ENCODE peak calls at places on chromosomes 1 and 21, in ten cellular contexts. One of them, this sample, is unnamed. For H3K4me1, the result is how much of the 10 kb centered on the place peaks cover.

GRCh38 chr1:205484985-205485967 is 19.2 kb upstream of the CDK18 start:
- DNase-seq in transverse colon: peak
- DNase-seq in left ventricle myocardium inferior: no peak
- DNase-seq in astrocyte: peak
- DNase-seq in lung: peak
- DNase-seq in CD8-positive, alpha-beta memory T cell: peak
- DNase-seq in esophagus squamous epithelium: no peak
- DNase-seq in stomach: peak
- DNase-seq in A673: peak
- DNase-seq in heart left ventricle: peak
- DNase-seq in this sample: peak

GRCh38 chr1:209485167-209485566 is 98.3 kb upstream of the CAMK1G start:
- DNase-seq in transverse colon: no peak
- DNase-seq in left ventricle myocardium inferior: peak
- DNase-seq in astrocyte: peak
- DNase-seq in lung: no peak
- DNase-seq in CD8-positive, alpha-beta memory T cell: no peak
- DNase-seq in esophagus squamous epithelium: no peak
- DNase-seq in stomach: no peak
- DNase-seq in A673: peak
- DNase-seq in heart left ventricle: peak
- DNase-seq in this sample: no peak

GRCh38 chr21:33858672-33859372 is 56.8 kb downstream of the ATP5PO start:
- DNase-seq in transverse colon: no peak
- DNase-seq in left ventricle myocardium inferior: no peak
- DNase-seq in astrocyte: no peak
- DNase-seq in lung: no peak
- DNase-seq in CD8-positive, alpha-beta memory T cell: no peak
- DNase-seq in esophagus squamous epithelium: no peak
- DNase-seq in stomach: no peak
- DNase-seq in A673: no peak
- DNase-seq in heart left ventricle: no peak
- DNase-seq in this sample: no peak

GRCh38 chr1:201539561-201540404 is 856 bp downstream of the NAV1 start:
- DNase-seq in transverse colon: peak
- DNase-seq in left ventricle myocardium inferior: peak
- DNase-seq in astrocyte: peak
- DNase-seq in lung: no peak
- DNase-seq in CD8-positive, alpha-beta memory T cell: no peak
- DNase-seq in esophagus squamous epithelium: no peak
- DNase-seq in stomach: no peak
- DNase-seq in A673: peak
- DNase-seq in heart left ventricle: peak
- DNase-seq in this sample: peak

GRCh38 chr1:236064674-236065508 is at the start of gene NID1:
- DNase-seq in transverse colon: peak
- DNase-seq in left ventricle myocardium inferior: peak
- DNase-seq in astrocyte: peak
- DNase-seq in lung: peak
- DNase-seq in CD8-positive, alpha-beta memory T cell: no peak
- DNase-seq in esophagus squamous epithelium: no peak
- DNase-seq in stomach: peak
- DNase-seq in A673: peak
- DNase-seq in heart left ventricle: peak
- DNase-seq in this sample: peak

GRCh38 chr1:184517130-184517529 is 130.3 kb downstream of the C1orf21 start:
- DNase-seq in transverse colon: no peak
- DNase-seq in left ventricle myocardium inferior: no peak
- DNase-seq in astrocyte: no peak
- DNase-seq in lung: no peak
- DNase-seq in CD8-positive, alpha-beta memory T cell: no peak
- DNase-seq in esophagus squamous epithelium: no peak
- DNase-seq in stomach: no peak
- DNase-seq in A673: no peak
- DNase-seq in heart left ventricle: no peak
- DNase-seq in this sample: no peak

GRCh38 chr1:154420172-154420571 is 15.0 kb downstream of the IL6R start:
- DNase-seq in transverse colon: peak
- DNase-seq in left ventricle myocardium inferior: peak
- DNase-seq in astrocyte: peak
- DNase-seq in lung: peak
- DNase-seq in CD8-positive, alpha-beta memory T cell: no peak
- DNase-seq in esophagus squamous epithelium: no peak
- DNase-seq in stomach: peak
- DNase-seq in A673: peak
- DNase-seq in heart left ventricle: peak
- DNase-seq in this sample: peak

GRCh38 chr1:101200513-101200912 is 36.3 kb upstream of the S1PR1 start:
- DNase-seq in transverse colon: no peak
- DNase-seq in left ventricle myocardium inferior: no peak
- DNase-seq in astrocyte: peak
- DNase-seq in lung: no peak
- DNase-seq in CD8-positive, alpha-beta memory T cell: no peak
- DNase-seq in esophagus squamous epithelium: no peak
- DNase-seq in stomach: no peak
- DNase-seq in A673: no peak
- DNase-seq in heart left ventricle: no peak
- DNase-seq in this sample: no peak

GRCh38 chr1:201637282-201638076 is 98.6 kb downstream of the NAV1 start:
- DNase-seq in transverse colon: no peak
- DNase-seq in left ventricle myocardium inferior: peak
- DNase-seq in astrocyte: no peak
- DNase-seq in lung: no peak
- DNase-seq in CD8-positive, alpha-beta memory T cell: no peak
- DNase-seq in esophagus squamous epithelium: no peak
- DNase-seq in stomach: no peak
- DNase-seq in A673: peak
- DNase-seq in heart left ventricle: peak
- DNase-seq in this sample: no peak

GRCh38 chr1:7760245-7760644 is 10.9 kb upstream of the VAMP3 start:
- DNase-seq in transverse colon: no peak
- DNase-seq in left ventricle myocardium inferior: no peak
- DNase-seq in astrocyte: peak
- DNase-seq in lung: no peak
- DNase-seq in CD8-positive, alpha-beta memory T cell: no peak
- DNase-seq in esophagus squamous epithelium: no peak
- DNase-seq in stomach: no peak
- DNase-seq in A673: no peak
- DNase-seq in heart left ventricle: no peak
- DNase-seq in this sample: no peak

GRCh38 chr1:160076295-160076694 is 5.0 kb upstream of the KCNJ9 start:
- DNase-seq in transverse colon: no peak
- DNase-seq in left ventricle myocardium inferior: no peak
- DNase-seq in astrocyte: peak
- DNase-seq in lung: no peak
- DNase-seq in CD8-positive, alpha-beta memory T cell: no peak
- DNase-seq in esophagus squamous epithelium: no peak
- DNase-seq in stomach: no peak
- DNase-seq in A673: peak
- DNase-seq in heart left ventricle: no peak
- DNase-seq in this sample: no peak

DNA sequence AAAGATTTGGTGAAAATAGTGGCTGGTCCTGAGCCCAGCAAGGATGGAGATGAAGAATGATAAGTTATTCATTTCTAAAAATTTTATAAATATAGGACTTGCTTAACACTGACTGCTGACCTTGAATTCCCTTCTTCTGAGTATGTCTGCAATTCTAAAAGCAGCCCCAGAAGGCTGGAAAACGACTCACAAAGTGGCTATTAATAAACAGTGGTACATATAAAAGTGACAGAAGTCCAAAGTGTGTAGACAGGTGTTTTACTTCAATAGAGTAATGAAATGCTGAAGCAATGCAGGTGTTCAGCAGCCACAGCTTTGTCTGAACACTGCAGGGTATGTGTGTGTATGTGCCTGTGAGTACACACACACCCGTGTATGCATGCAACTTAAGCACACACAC is 219.0 kb upstream of the NRIP1 start:
- DNase-seq in transverse colon: no peak
- DNase-seq in left ventricle myocardium inferior: no peak
- DNase-seq in astrocyte: no peak
- DNase-seq in lung: no peak
- DNase-seq in CD8-positive, alpha-beta memory T cell: no peak
- DNase-seq in esophagus squamous epithelium: no peak
- DNase-seq in stomach: no peak
- DNase-seq in A673: no peak
- DNase-seq in heart left ventricle: no peak
- DNase-seq in this sample: no peak
- H3K4me1 ChIP-seq in transverse colon: under half
- H3K4me1 ChIP-seq in left ventricle myocardium inferior: under half
- H3K4me1 ChIP-seq in astrocyte: under half
- H3K4me1 ChIP-seq in lung: under half
- H3K4me1 ChIP-seq in CD8-positive, alpha-beta memory T cell: under half
- H3K4me1 ChIP-seq in esophagus squamous epithelium: under half
- H3K4me1 ChIP-seq in stomach: under half
- H3K4me1 ChIP-seq in A673: under half
- H3K4me1 ChIP-seq in heart left ventricle: under half
- H3K4me1 ChIP-seq in this sample: under half

GRCh38 chr1:230377851-230378250 is 48.3 kb downstream of the PGBD5 start:
- DNase-seq in transverse colon: no peak
- DNase-seq in left ventricle myocardium inferior: no peak
- DNase-seq in astrocyte: no peak
- DNase-seq in lung: no peak
- DNase-seq in CD8-positive, alpha-beta memory T cell: no peak
- DNase-seq in esophagus squamous epithelium: no peak
- DNase-seq in stomach: no peak
- DNase-seq in A673: no peak
- DNase-seq in heart left ventricle: no peak
- DNase-seq in this sample: no peak

GRCh38 chr1:230377324-230377723 is 48.8 kb downstream of the PGBD5 start:
- DNase-seq in transverse colon: no peak
- DNase-seq in left ventricle myocardium inferior: no peak
- DNase-seq in astrocyte: no peak
- DNase-seq in lung: no peak
- DNase-seq in CD8-positive, alpha-beta memory T cell: no peak
- DNase-seq in esophagus squamous epithelium: no peak
- DNase-seq in stomach: no peak
- DNase-seq in A673: no peak
- DNase-seq in heart left ventricle: no peak
- DNase-seq in this sample: no peak

GRCh38 chr1:230375149-230375548 is 51.0 kb downstream of the PGBD5 start:
- DNase-seq in transverse colon: no peak
- DNase-seq in left ventricle myocardium inferior: no peak
- DNase-seq in astrocyte: no peak
- DNase-seq in lung: no peak
- DNase-seq in CD8-positive, alpha-beta memory T cell: no peak
- DNase-seq in esophagus squamous epithelium: no peak
- DNase-seq in stomach: no peak
- DNase-seq in A673: no peak
- DNase-seq in heart left ventricle: no peak
- DNase-seq in this sample: no peak

GRCh38 chr1:230376296-230376695 is 49.8 kb downstream of the PGBD5 start:
- DNase-seq in transverse colon: no peak
- DNase-seq in left ventricle myocardium inferior: no peak
- DNase-seq in astrocyte: no peak
- DNase-seq in lung: no peak
- DNase-seq in CD8-positive, alpha-beta memory T cell: no peak
- DNase-seq in esophagus squamous epithelium: no peak
- DNase-seq in stomach: no peak
- DNase-seq in A673: no peak
- DNase-seq in heart left ventricle: no peak
- DNase-seq in this sample: no peak

DNA sequence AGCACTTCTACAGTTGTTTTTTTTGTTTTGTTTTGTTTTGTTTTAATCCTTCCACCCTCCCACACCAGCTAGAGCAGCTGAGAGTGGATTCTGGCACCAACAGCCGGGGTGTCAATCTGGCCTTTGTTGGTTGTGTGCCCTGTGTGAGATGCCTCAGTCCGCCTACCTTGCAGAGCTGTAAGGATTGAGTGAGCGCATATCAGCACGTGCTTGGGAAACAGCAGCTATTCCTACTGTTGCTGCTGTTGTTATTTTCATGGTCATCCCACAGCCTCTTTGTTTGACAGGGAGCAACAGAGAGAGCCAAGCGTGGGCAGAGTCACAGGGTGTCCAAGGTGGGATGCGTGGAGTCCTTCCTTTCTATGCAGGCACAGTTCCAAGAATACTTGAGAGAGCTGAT is 50.3 kb downstream of the PGBD5 start:
- DNase-seq in transverse colon: no peak
- DNase-seq in left ventricle myocardium inferior: peak
- DNase-seq in astrocyte: no peak
- DNase-seq in lung: no peak
- DNase-seq in CD8-positive, alpha-beta memory T cell: no peak
- DNase-seq in esophagus squamous epithelium: no peak
- DNase-seq in stomach: no peak
- DNase-seq in A673: no peak
- DNase-seq in heart left ventricle: peak
- DNase-seq in this sample: no peak
- H3K27ac ChIP-seq in transverse colon: no peak
- H3K27ac ChIP-seq in left ventricle myocardium inferior: peak
- H3K27ac ChIP-seq in astrocyte: no peak
- H3K27ac ChIP-seq in lung: no peak
- H3K27ac ChIP-seq in CD8-positive, alpha-beta memory T cell: no peak
- H3K27ac ChIP-seq in esophagus squamous epithelium: no peak
- H3K27ac ChIP-seq in stomach: no peak
- H3K27ac ChIP-seq in A673: no peak
- H3K27ac ChIP-seq in heart left ventricle: peak
- H3K27ac ChIP-seq in this sample: no peak

DNA sequence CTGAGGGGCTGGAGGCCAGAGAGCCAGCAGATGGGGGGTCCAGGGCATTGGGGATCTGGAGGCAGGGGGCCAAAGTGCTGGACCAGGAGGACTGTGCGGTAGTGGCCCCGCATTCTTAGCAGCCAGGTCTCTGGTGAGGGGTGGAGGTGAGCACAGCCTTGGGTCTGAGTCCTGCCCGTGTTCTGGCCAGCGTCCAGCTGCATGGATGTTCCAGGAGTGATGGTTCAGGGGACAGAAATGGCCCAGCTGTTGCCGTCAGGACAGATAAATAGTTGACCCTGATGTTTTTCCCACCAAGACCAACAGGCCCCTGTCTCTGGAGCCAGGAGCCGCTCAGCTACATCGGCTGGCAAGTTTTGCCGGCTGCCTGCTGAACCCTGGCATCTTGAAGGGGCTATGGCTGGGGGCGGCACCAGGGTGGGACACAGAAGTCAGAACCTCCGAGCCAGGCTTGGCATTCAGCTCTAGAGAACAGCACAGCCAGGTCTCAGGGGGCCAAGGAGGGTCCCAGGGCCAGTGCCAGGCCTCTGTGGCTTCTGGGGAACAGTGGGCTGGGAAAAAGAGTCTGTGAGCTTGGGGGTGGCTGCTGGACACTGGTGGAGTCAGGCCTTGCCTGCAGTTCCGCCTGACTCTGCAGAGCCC is 19.4 kb upstream of the TTC34 start:
- DNase-seq in transverse colon: no peak
- DNase-seq in left ventricle myocardium inferior: no peak
- DNase-seq in astrocyte: no peak
- DNase-seq in lung: no peak
- DNase-seq in CD8-positive, alpha-beta memory T cell: no peak
- DNase-seq in esophagus squamous epithelium: no peak
- DNase-seq in stomach: no peak
- DNase-seq in A673: no peak
- DNase-seq in heart left ventricle: peak
- DNase-seq in this sample: no peak
- H3K4me1 ChIP-seq in transverse colon: under half
- H3K4me1 ChIP-seq in left ventricle myocardium inferior: under half
- H3K4me1 ChIP-seq in astrocyte: under half
- H3K4me1 ChIP-seq in lung: under half
- H3K4me1 ChIP-seq in CD8-positive, alpha-beta memory T cell: under half
- H3K4me1 ChIP-seq in esophagus squamous epithelium: under half
- H3K4me1 ChIP-seq in stomach: under half
- H3K4me1 ChIP-seq in A673: under half
- H3K4me1 ChIP-seq in heart left ventricle: under half
- H3K4me1 ChIP-seq in this sample: under half

GRCh38 chr1:17637055-17637454 is 97.6 kb downstream of the ARHGEF10L start:
- DNase-seq in transverse colon: no peak
- DNase-seq in left ventricle myocardium inferior: no peak
- DNase-seq in astrocyte: no peak
- DNase-seq in lung: no peak
- DNase-seq in CD8-positive, alpha-beta memory T cell: no peak
- DNase-seq in esophagus squamous epithelium: no peak
- DNase-seq in stomach: no peak
- DNase-seq in A673: no peak
- DNase-seq in heart left ventricle: no peak
- DNase-seq in this sample: no peak
- H3K27ac ChIP-seq in transverse colon: no peak
- H3K27ac ChIP-seq in left ventricle myocardium inferior: no peak
- H3K27ac ChIP-seq in astrocyte: no peak
- H3K27ac ChIP-seq in lung: no peak
- H3K27ac ChIP-seq in CD8-positive, alpha-beta memory T cell: no peak
- H3K27ac ChIP-seq in esophagus squamous epithelium: no peak
- H3K27ac ChIP-seq in stomach: no peak
- H3K27ac ChIP-seq in A673: no peak
- H3K27ac ChIP-seq in heart left ventricle: no peak
- H3K27ac ChIP-seq in this sample: no peak